ENCODE peak calls at places on chromosome 10, in seven cellular contexts. C is HL-60, X is spleen, K is ascending aorta, H is heart right ventricle, M is thoracic aorta, G is RWPE2. P is an unnamed sample.

GRCh38 chr10:117137031-117137910 is 799 bp downstream of the VAX1 start:
- DNase-seq in C (no peak), X (no peak), K (no peak), H (no peak), M (no peak), G (no peak), P (peak)

GRCh38 chr10:13346280-13346819 is 1.7 kb downstream of the SEPHS1 start:
- DNase-seq in C (no peak), X (no peak), K (peak), H (peak), M (no peak), G (no peak), P (no peak)

GRCh38 chr10:7971949-7972348 is 82.5 kb upstream of the GATA3 start:
- DNase-seq in C (no peak), X (no peak), K (no peak), H (no peak), M (no peak), G (no peak), P (no peak)

GRCh38 chr10:6917125-6917524 is 337.0 kb upstream of the PRKCQ start:
- DNase-seq in C (no peak), X (no peak), K (no peak), H (no peak), M (no peak), G (no peak), P (no peak)

GRCh38 chr10:84177541-84178386 is 4.2 kb downstream of the GPR15LG start:
- DNase-seq in C (peak), X (peak), K (no peak), H (peak), M (no peak), G (no peak), P (no peak)

GRCh38 chr10:128078136-128078969 is 47.9 kb downstream of the MKI67 start:
- DNase-seq in C (peak), X (peak), K (peak), H (no peak), M (no peak), G (peak), P (peak)

GRCh38 chr10:68154211-68154497 is 44.9 kb downstream of the MYPN start:
- DNase-seq in C (no peak), X (peak), K (no peak), H (peak), M (no peak), G (no peak), P (no peak)

GRCh38 chr10:86692023-86692514 is 23.8 kb downstream of the LDB3 start:
- DNase-seq in C (no peak), X (no peak), K (no peak), H (no peak), M (no peak), G (no peak), P (no peak)

GRCh38 chr10:74738052-74738451 is 88.3 kb upstream of the KAT6B start:
- DNase-seq in C (peak), X (no peak), K (no peak), H (no peak), M (no peak), G (no peak), P (no peak)

GRCh38 chr10:78859769-78860168 is 209.0 kb upstream of the ZMIZ1 start:
- DNase-seq in C (no peak), X (no peak), K (no peak), H (no peak), M (no peak), G (no peak), P (peak)

GRCh38 chr10:123455861-123456260 is 210.3 kb upstream of the GPR26 start:
- DNase-seq in C (no peak), X (no peak), K (no peak), H (no peak), M (no peak), G (no peak), P (no peak)

GRCh38 chr10:5538892-5539651 is 14.3 kb downstream of the CALML3 start:
- DNase-seq in C (no peak), X (peak), K (peak), H (no peak), M (no peak), G (peak), P (no peak)

GRCh38 chr10:74947781-74948401 is 121.5 kb downstream of the KAT6B start:
- DNase-seq in C (no peak), X (no peak), K (no peak), H (no peak), M (no peak), G (no peak), P (peak)

GRCh38 chr10:79381804-79382221 is 34.5 kb downstream of the PPIF start:
- DNase-seq in C (no peak), X (peak), K (peak), H (peak), M (peak), G (peak), P (peak)

GRCh38 chr10:14040787-14041631 is 289.7 kb downstream of the FRMD4A start:
- DNase-seq in C (no peak), X (no peak), K (no peak), H (no peak), M (no peak), G (no peak), P (no peak)

GRCh38 chr10:99658622-99659030 is 683 bp upstream of the ENTPD7 start:
- DNase-seq in C (peak), X (peak), K (peak), H (peak), M (peak), G (peak), P (peak)

GRCh38 chr10:128304271-128304670 is 178.0 kb upstream of the MKI67 start:
- DNase-seq in C (no peak), X (no peak), K (no peak), H (no peak), M (no peak), G (no peak), P (no peak)

GRCh38 chr10:101287922-101288638 is 58.8 kb upstream of the LBX1 start:
- DNase-seq in C (no peak), X (no peak), K (no peak), H (no peak), M (no peak), G (no peak), P (peak)

GRCh38 chr10:91389636-91390512 is 20.3 kb upstream of the HECTD2 start:
- DNase-seq in C (peak), X (no peak), K (no peak), H (peak), M (no peak), G (no peak), P (no peak)

GRCh38 chr10:17951868-17952371 is at the start of gene SLC39A12:
- DNase-seq in C (no peak), X (no peak), K (no peak), H (no peak), M (no peak), G (no peak), P (no peak)

GRCh38 chr10:110540038-110540437 is 27.5 kb upstream of the SMC3 start:
- DNase-seq in C (no peak), X (no peak), K (no peak), H (no peak), M (no peak), G (no peak), P (no peak)

GRCh38 chr10:86964061-86964846 is 4.0 kb upstream of the ADIRF start:
- DNase-seq in C (no peak), X (peak), K (peak), H (no peak), M (no peak), G (no peak), P (no peak)

GRCh38 chr10:24826022-24826421 is 102.3 kb upstream of the ARHGAP21 start:
- DNase-seq in C (no peak), X (no peak), K (no peak), H (no peak), M (no peak), G (no peak), P (no peak)

GRCh38 chr10:17643339-17643754 is 604 bp upstream of the STAM start:
- DNase-seq in C (no peak), X (peak), K (peak), H (peak), M (peak), G (peak), P (peak)

GRCh38 chr10:96229568-96230030 is 41.8 kb downstream of the BLNK start:
- DNase-seq in C (peak), X (peak), K (peak), H (peak), M (peak), G (no peak), P (peak)

GRCh38 chr10:73553726-73554125 is 37.4 kb downstream of the USP54 start:
- DNase-seq in C (no peak), X (no peak), K (no peak), H (no peak), M (no peak), G (no peak), P (no peak)

GRCh38 chr10:16777473-16778370 is 39.5 kb downstream of the RSU1 start:
- DNase-seq in C (peak), X (no peak), K (no peak), H (peak), M (no peak), G (no peak), P (peak)

GRCh38 chr10:31765546-31765945 is 163.1 kb downstream of the ARHGAP12 start:
- DNase-seq in C (no peak), X (no peak), K (no peak), H (no peak), M (no peak), G (no peak), P (no peak)

GRCh38 chr10:12782537-12782936 is 219.0 kb downstream of the CCDC3 start:
- DNase-seq in C (peak), X (no peak), K (no peak), H (peak), M (no peak), G (no peak), P (peak)

DNA sequence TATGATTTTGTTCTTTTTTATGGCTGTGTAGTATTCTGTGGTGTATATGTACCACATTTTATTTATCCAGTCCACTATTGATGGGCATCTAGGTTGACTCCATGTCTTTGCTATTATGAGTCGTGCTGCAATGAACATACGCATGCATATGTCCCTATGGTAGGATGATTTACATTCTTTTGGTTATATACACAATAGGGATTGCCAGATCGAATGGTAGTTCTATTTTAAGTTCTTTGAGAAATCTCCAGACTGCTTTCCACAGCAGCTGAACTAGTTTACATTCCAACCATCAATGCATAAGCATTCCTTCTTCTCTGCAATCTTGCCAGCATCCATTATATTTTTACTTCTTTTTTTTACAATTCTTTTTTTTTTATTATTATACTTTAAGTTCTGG is 35.6 kb upstream of the FAM13C start:
- DNase-seq in C (no peak), X (no peak), K (no peak), H (no peak), M (no peak), G (no peak), P (no peak)
- H3K27ac ChIP-seq in C (no peak), X (no peak), K (no peak), H (no peak), M (no peak), G (no peak), P (no peak)

GRCh38 chr10:32938554-32939061 is 19.4 kb downstream of the ITGB1 start:
- DNase-seq in C (peak), X (peak), K (no peak), H (peak), M (no peak), G (no peak), P (no peak)
- H3K4me3 ChIP-seq in C (no peak), X (no peak), K (peak), H (peak), M (peak), G (no peak), P (no peak)

GRCh38 chr10:80453392-80453714 is 757 bp upstream of the TSPAN14 start:
- DNase-seq in C (no peak), X (peak), K (no peak), H (no peak), M (no peak), G (no peak), P (peak)

GRCh38 chr10:80451132-80451531 is 3.0 kb upstream of the TSPAN14 start:
- DNase-seq in C (no peak), X (no peak), K (no peak), H (no peak), M (no peak), G (no peak), P (no peak)

GRCh38 chr10:80453715-80454525 is at the start of gene TSPAN14:
- DNase-seq in C (peak), X (peak), K (peak), H (peak), M (peak), G (peak), P (peak)

GRCh38 chr10:80452069-80452468 is 2.0 kb upstream of the TSPAN14 start:
- DNase-seq in C (no peak), X (no peak), K (no peak), H (no peak), M (no peak), G (no peak), P (no peak)

DNA sequence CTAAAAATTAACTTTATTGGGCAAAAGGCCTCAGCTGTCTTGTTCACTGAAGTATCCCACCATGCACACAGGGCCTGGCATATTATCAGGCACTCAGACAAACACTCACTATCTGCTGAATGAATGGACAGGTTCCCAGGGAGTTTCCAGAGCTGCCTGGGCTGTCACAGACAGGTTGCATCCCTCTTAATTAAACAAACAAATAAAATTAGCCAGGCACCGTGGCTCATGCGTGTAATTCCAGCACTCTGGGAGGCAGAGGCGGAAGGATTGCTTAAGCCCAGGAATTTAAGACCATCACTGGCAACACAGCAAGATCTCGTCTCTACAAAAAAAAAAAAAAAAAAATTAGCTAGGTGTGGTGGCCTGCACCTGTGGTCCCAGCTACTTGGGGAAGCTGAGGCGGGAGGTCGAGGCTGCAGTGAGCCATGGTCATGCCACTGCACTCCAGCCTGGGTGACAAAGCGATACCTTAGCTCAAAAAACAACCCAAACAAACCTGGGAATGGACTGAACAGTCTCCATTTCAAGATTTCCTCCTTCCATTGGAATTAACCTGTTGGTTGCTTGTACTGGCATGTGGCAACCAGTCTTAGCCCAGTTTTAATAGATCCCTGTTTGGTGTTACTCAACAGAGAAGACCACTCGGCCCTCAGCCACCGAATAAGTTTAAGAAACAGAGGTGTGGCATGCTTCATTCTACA is 1.3 kb upstream of the TSPAN14 start:
- DNase-seq in C (no peak), X (no peak), K (no peak), H (no peak), M (no peak), G (no peak), P (no peak)
- H3K27ac ChIP-seq in C (no peak), X (peak), K (peak), H (peak), M (peak), G (peak), P (peak)

GRCh38 chr10:47230957-47231356 is 69.0 kb upstream of the GDF10 start:
- DNase-seq in C (no peak), X (no peak), K (no peak), H (no peak), M (no peak), G (no peak), P (no peak)

GRCh38 chr10:47225928-47226645 is 73.9 kb upstream of the GDF10 start:
- DNase-seq in C (no peak), X (no peak), K (no peak), H (no peak), M (no peak), G (no peak), P (no peak)

GRCh38 chr10:47233631-47234030 is 66.4 kb upstream of the GDF10 start:
- DNase-seq in C (no peak), X (peak), K (no peak), H (no peak), M (no peak), G (no peak), P (no peak)

GRCh38 chr10:47231414-47231813 is 68.6 kb upstream of the GDF10 start:
- DNase-seq in C (no peak), X (no peak), K (no peak), H (no peak), M (no peak), G (no peak), P (no peak)

GRCh38 chr10:47230482-47230881 is 69.5 kb upstream of the GDF10 start:
- DNase-seq in C (no peak), X (no peak), K (no peak), H (no peak), M (no peak), G (no peak), P (no peak)
- H3K4me3 ChIP-seq in C (no peak), X (no peak), K (no peak), H (no peak), M (no peak), G (no peak), P (no peak)

GRCh38 chr10:15476337-15476736 is 105.2 kb upstream of the FAM171A1 start:
- DNase-seq in C (no peak), X (no peak), K (no peak), H (no peak), M (no peak), G (no peak), P (no peak)

GRCh38 chr10:15472008-15472407 is 100.9 kb upstream of the FAM171A1 start:
- DNase-seq in C (no peak), X (no peak), K (no peak), H (no peak), M (no peak), G (no peak), P (peak)

GRCh38 chr10:15472431-15473400 is 101.6 kb upstream of the FAM171A1 start:
- DNase-seq in C (no peak), X (no peak), K (no peak), H (peak), M (no peak), G (no peak), P (peak)

GRCh38 chr10:15474671-15475070 is 103.6 kb upstream of the FAM171A1 start:
- DNase-seq in C (no peak), X (no peak), K (no peak), H (no peak), M (no peak), G (no peak), P (no peak)

GRCh38 chr10:15473401-15473777 is 102.3 kb upstream of the FAM171A1 start:
- DNase-seq in C (no peak), X (no peak), K (no peak), H (no peak), M (no peak), G (no peak), P (no peak)
- H3K27ac ChIP-seq in C (no peak), X (peak), K (peak), H (no peak), M (no peak), G (no peak), P (peak)

P was measured in WERI-Rb-1.